ENCODE peak calls at places on chromosome 1, in eight cellular contexts. M is naive thymus-derived CD8-positive, alpha-beta T cell; H is RKO; K is right cardiac atrium; D is dorsolateral prefrontal cortex; R is brain microvascular endothelial cell; V is HT1080; U is cardiac septum. Z is an unnamed sample.

GRCh38 chr1:172533511-172534116 is 664 bp downstream of the SUCO start:
- DNase-seq in V (peak; percentile 37), D (no peak), K (peak; percentile 46), R (no peak), U (peak; percentile 75), M (peak; percentile 48), H (peak; percentile 57), Z (peak; percentile 17)

GRCh38 chr1:230185076-230186001 is 118.3 kb downstream of the GALNT2 start:
- DNase-seq in V (no peak), D (no peak), M (no peak), K (no peak), H (no peak), U (no peak), R (no peak), Z (no peak)

GRCh38 chr1:38089712-38090360 is 43.2 kb upstream of the POU3F1 start:
- DNase-seq in R (no peak), M (no peak), H (no peak), K (no peak), V (no peak), U (no peak), D (no peak), Z (no peak)

GRCh38 chr1:44672956-44673674 is 1.2 kb downstream of the TMEM53 start:
- DNase-seq in V (no peak), H (no peak), R (no peak), U (no peak), M (no peak), K (no peak), D (no peak), Z (no peak)

GRCh38 chr1:111851552-111851951 is 95.9 kb downstream of the DDX20 start:
- DNase-seq in V (no peak), H (peak; percentile 3), K (no peak), M (no peak), U (no peak), R (no peak), D (no peak), Z (no peak)

GRCh38 chr1:9286556-9286955 is 6.1 kb upstream of the SPSB1 start:
- DNase-seq in V (no peak), D (no peak), R (no peak), M (no peak), H (no peak), U (no peak), K (peak; percentile 10), Z (no peak)

GRCh38 chr1:41740630-41741239 is 178.0 kb downstream of the HIVEP3 start:
- DNase-seq in H (no peak), V (peak; percentile 58), D (no peak), R (no peak), K (peak; percentile 29), M (no peak), U (no peak), Z (no peak)

GRCh38 chr1:55673416-55673815 is 458.3 kb upstream of the USP24 start:
- DNase-seq in M (no peak), K (no peak), U (no peak), R (no peak), H (no peak), V (no peak), D (no peak), Z (no peak)